ENCODE peak calls at places on chromosomes 2 and 18, in five cellular contexts. B, A, R, N and U are unnamed samples.

GRCh38 chr2:178700922-178701342 is 106.3 kb downstream of the TTN start:
- DNase-seq in N (no peak), R (no peak), A (no peak), B (no peak), U (no peak)

GRCh38 chr2:30201990-30202389 is 29.3 kb upstream of the LBH start:
- DNase-seq in A (no peak), R (no peak), N (no peak), B (no peak), U (no peak)

GRCh38 chr2:64952113-64952895 is 36.9 kb upstream of the SLC1A4 start:
- DNase-seq in A (no peak), B (no peak), R (no peak), N (no peak), U (no peak)

GRCh38 chr2:188983427-188984101 is 9.4 kb downstream of the COL3A1 start:
- DNase-seq in R (no peak), A (no peak), B (no peak), N (no peak), U (no peak)

GRCh38 chr2:84958135-84959044 is 12.6 kb upstream of the KCMF1 start:
- DNase-seq in A (peak; percentile 99), N (no peak), R (no peak), B (no peak), U (no peak)

GRCh38 chr18:4319738-4320677 is 135.1 kb downstream of the DLGAP1 start:
- DNase-seq in N (no peak), B (no peak), R (no peak), A (no peak), U (no peak)

GRCh38 chr2:119598576-119598975 is 54.3 kb downstream of the CFAP221 start:
- DNase-seq in R (no peak), A (no peak), B (no peak), N (no peak), U (no peak)

GRCh38 chr18:79018911-79019310 is 39.3 kb downstream of the SALL3 start:
- DNase-seq in R (no peak), B (no peak), N (no peak), A (no peak), U (no peak)

GRCh38 chr2:108932736-108933135 is 56.3 kb downstream of the EDAR start:
- DNase-seq in A (no peak), R (no peak), B (no peak), N (no peak), U (no peak)

GRCh38 chr2:22904126-22904684 is 480.8 kb upstream of the KLHL29 start:
- DNase-seq in N (peak; percentile 18), R (no peak), B (no peak), A (no peak), U (no peak)

GRCh38 chr2:163592954-163593622 is 142.7 kb downstream of the FIGN start:
- DNase-seq in R (no peak), A (no peak), B (no peak), N (no peak), U (no peak)

DNA sequence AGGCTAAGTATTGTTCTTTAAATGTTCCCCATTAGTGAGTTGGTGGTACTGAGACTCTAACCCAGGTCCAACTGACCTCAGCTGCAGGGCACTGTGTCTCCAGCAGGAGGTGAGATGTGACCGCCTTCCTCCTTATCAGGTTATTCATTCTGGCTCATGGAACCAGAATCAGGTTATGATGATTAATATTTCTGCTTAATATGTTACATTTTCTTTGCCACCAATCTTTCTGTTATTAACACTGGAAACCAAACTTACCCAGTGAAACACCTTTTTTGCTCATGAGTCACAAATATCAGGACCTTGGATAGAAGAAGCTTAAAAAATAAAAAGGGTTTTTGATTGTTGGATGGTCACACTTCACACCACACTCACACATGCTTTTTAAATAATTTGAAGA is 85.4 kb downstream of the DPP4 start:
- DNase-seq in A (no peak), R (no peak), B (no peak), N (no peak), U (no peak)
- TF ChIP-seq CTCF in A (no peak), R (no peak), B (no peak), N (peak; percentile 34), U (no peak)

GRCh38 chr2:107235491-107236254 is 349.7 kb upstream of the ST6GAL2 start:
- DNase-seq in A (no peak), B (no peak), N (no peak), R (no peak), U (no peak)
- TF ChIP-seq CTCF in A (no peak), B (no peak), N (no peak), R (no peak), U (no peak)

DNA sequence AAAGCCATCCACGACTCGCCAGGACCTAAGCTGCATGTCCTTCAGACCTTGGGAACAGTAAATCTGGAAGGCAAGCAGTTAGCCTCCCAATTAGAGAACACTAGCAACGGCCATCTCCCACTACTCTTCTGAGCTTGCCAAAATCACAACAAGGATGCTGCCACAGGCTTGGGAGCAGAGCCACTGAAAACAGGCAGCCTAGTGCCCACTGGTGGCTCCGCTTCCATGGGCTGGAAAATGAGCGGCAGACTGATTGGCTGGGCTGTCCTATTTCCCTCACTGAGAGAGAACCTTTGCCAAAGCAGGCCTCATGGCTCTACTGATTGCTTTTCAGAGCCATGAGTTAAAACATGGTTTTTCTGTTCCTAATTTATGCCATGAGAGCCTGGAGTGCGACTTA is 153.0 kb upstream of the NT5C1B start:
- DNase-seq in N (no peak), R (no peak), B (no peak), A (no peak), U (no peak)
- TF ChIP-seq CTCF in N (no peak), R (no peak), B (peak; percentile 55), A (no peak), U (no peak)

DNA sequence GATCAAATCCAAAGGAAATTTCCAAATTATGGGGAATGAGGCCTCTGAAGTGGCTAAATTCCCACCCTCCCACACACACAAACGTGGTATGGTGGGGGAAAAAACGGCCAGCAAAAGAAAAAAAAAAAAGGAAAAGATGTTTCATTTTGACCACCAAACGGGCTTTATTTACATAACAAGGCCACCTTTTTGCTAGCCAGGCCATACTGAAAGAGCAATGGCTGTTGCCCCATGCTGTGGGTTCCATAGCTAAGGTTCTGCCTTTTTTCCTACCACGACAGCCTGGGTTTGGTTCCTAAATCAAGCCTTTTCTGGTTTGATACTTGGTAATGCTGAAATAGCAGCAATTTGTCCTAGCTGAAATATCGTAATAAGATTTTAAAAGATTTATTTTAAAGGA is 14.0 kb upstream of the IL1B start:
- DNase-seq in N (no peak), R (no peak), B (no peak), A (no peak), U (no peak)
- TF ChIP-seq CTCF in N (no peak), R (no peak), B (no peak), A (no peak), U (no peak)

GRCh38 chr2:75710220-75710576 is 517 bp downstream of the GCFC2 start:
- DNase-seq in A (no peak), R (no peak), B (no peak), N (no peak), U (no peak)
- TF ChIP-seq CTCF in A (no peak), R (no peak), B (no peak), N (no peak), U (no peak)

GRCh38 chr2:50492452-50492851 is 539.5 kb downstream of the NRXN1 start:
- DNase-seq in A (no peak), R (no peak), B (no peak), N (peak; percentile 11), U (no peak)
- TF ChIP-seq CTCF in A (peak; percentile 70), R (peak; percentile 24), B (peak; percentile 67), N (peak; percentile 76), U (no peak)

DNA sequence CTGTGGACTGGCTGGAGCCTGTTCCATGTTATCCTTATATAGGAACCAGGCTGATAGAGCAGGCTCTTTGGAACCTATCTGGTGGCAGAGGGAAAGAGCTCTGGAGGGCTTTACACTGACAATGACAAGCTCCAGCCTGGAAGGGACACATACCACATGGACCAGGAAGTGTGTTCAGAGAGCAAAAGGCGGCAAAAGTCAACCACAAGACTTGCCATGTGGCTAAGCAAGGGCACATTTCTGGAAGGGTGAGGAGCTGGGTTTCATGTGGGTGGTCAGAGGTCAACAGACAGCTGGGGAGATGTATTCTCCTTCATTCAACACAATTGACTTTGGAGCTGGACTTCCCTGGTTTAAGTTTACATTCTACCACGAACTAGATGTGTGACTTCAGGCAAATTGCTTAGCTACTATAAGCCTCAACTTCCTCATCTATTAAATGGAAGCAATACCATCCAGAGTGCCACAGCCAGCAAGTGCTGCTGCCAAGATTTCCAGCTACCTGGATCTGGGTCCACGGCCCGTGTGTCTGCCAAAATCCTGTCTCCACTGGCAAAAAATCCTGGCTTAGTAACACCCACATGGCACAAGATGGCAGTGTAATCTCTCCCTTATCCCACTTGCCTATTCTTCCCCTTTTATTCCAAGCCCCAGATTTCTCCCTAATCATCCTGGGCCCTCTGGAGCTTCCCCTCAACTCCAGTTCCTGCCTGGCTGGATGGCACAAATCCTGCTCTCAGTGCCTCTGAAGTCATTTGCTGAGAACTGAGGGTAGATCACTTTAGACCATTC is 325.3 kb downstream of the DYSF start:
- DNase-seq in A (no peak), R (no peak), B (no peak), N (no peak), U (no peak)
- TF ChIP-seq CTCF in A (peak; percentile 34), R (no peak), B (peak; percentile 22), N (no peak), U (no peak)

DNA sequence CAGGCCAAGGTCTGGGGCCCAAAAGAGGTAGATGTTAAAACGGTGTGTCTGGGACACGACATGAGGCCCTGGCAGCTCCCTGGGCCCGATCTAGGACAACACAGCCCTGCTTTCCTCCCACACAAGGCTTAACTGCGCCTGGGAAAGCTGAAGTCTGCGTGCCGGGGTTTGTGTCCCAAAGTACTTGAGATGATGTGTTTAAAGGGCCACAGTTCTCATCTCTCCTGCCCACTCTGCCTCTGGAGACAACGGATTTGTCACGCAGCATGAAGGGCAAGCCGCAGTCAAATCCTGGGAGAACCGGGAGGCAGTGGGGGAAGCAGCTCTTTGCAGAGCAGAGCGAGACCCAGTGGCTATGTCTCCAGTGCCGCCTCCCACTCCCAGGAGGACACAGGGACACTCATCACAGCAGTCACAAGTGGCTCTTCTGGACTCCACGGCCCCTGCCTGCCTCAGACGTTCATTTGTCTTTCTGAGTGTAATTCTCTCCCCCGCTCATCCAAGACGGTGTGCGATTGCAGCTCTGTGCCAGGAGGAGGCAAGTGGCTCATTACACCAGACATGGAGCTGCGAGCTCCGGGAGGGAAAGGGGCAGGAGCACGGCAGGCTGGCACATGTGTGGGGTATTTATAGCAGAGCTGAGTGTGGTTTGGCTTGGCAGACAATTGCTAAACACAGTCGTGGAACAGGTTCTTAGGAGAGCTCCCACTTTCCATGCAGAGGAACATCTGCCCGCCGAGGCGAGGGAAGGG is 57.7 kb upstream of the SEMA4C start:
- DNase-seq in R (peak; percentile 38), B (no peak), A (peak; percentile 88), N (no peak), U (no peak)
- TF ChIP-seq CTCF in R (no peak), B (peak; percentile 26), A (peak; percentile 30), N (no peak), U (no peak)

DNA sequence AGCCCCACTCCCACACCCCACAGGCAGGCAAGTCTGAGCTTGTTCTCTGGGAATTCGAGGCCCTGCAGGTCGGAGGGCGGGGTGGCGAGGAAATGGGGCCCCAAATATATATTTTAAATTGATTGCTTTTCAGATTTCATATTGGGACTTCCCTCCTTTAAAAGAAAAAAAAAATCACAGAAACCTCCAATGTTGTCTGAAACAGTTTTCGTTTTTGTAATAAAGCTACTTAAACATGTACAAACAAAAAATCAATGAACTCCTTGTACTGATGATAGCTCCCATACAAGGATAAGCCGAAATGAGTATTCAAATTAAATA is 21.5 kb downstream of the THNSL2 start:
- DNase-seq in N (no peak), A (no peak), R (no peak), B (no peak), U (no peak)
- TF ChIP-seq CTCF in N (no peak), A (peak; percentile 45), R (no peak), B (no peak), U (no peak)